ENCODE peak calls at places on chromosome 6, in eight cellular contexts. C is stimulated activated CD4-positive, alpha-beta T cell treated with anti-CD3 and anti-CD28 coated beads, Interleukin-2, amount 100 ng/mL, for 48 hours; A is T1000; V is activated CD4-positive, alpha-beta memory T cell treated with anti-CD3 and anti-CD28 coated beads, Interleukin-2, amount 10 ng/mL, durations not matched to agents 7 days and 5 days; G is activated CD8-positive, alpha-beta memory T cell treated with anti-CD3 and anti-CD28 coated beads for 48 hours; M is activated T-helper 1 cell treated with anti-CD3 and anti-CD28 coated beads, Interleukin-2, amount 50 U/mL, for 16 hours; K is Kasumi-1; J is RWPE1. I is an unnamed sample.

GRCh38 chr6:113649276-113649675 is 207.9 kb upstream of the MARCKS start:
- DNase-seq in V (no peak), M (no peak), J (no peak), G (no peak), K (peak), A (no peak), C (no peak), I (no peak)

GRCh38 chr6:130852844-130853554 is 25.8 kb downstream of the SMLR1 start:
- DNase-seq in J (no peak), K (no peak), G (no peak), V (no peak), C (no peak), A (no peak), M (no peak), I (no peak)

GRCh38 chr6:169158182-169158573 is 95.5 kb downstream of the THBS2 start:
- DNase-seq in C (no peak), A (no peak), J (no peak), K (no peak), M (no peak), G (no peak), V (no peak), I (no peak)

GRCh38 chr6:16236009-16236501 is 2.3 kb upstream of the GMPR start:
- DNase-seq in M (no peak), G (no peak), C (no peak), A (no peak), V (no peak), J (no peak), K (no peak), I (no peak)

GRCh38 chr6:30322527-30323501 is 3.9 kb upstream of the TRIM39 start:
- DNase-seq in G (no peak), K (no peak), J (no peak), A (peak), C (peak), V (no peak), M (no peak), I (peak)

GRCh38 chr6:36956111-36956820 is 1.7 kb downstream of the PI16 start:
- DNase-seq in V (no peak), J (peak), A (no peak), K (no peak), G (no peak), C (no peak), M (no peak), I (no peak)

GRCh38 chr6:19327684-19328083 is 509.5 kb upstream of the ID4 start:
- DNase-seq in A (no peak), C (no peak), J (no peak), K (no peak), M (no peak), V (no peak), G (no peak), I (no peak)

GRCh38 chr6:123808556-123808955 is 4.9 kb downstream of the NKAIN2 start:
- DNase-seq in M (no peak), K (no peak), G (no peak), J (peak), C (no peak), V (no peak), A (no peak), I (peak)

GRCh38 chr6:105526198-105526872 is 123.5 kb upstream of the PREP start:
- DNase-seq in C (no peak), J (no peak), G (no peak), K (no peak), V (no peak), A (no peak), M (no peak), I (no peak)

GRCh38 chr6:155883334-155883731 is 427.7 kb upstream of the NOX3 start:
- DNase-seq in V (no peak), C (no peak), A (no peak), K (no peak), M (no peak), G (no peak), J (no peak), I (no peak)

GRCh38 chr6:123316733-123317323 is 319.9 kb downstream of the TRDN start:
- DNase-seq in M (no peak), V (no peak), A (no peak), K (peak), J (peak), C (no peak), G (no peak), I (peak)

GRCh38 chr6:10237284-10238043 is 177.4 kb downstream of the TFAP2A start:
- DNase-seq in A (no peak), M (no peak), V (no peak), G (no peak), K (no peak), J (peak), C (no peak), I (no peak)

GRCh38 chr6:66289889-66290288 is 582.9 kb upstream of the EYS start:
- DNase-seq in V (no peak), J (no peak), M (no peak), G (no peak), K (no peak), C (no peak), A (no peak), I (peak)

GRCh38 chr6:11869656-11870340 is 91.2 kb upstream of the ADTRP start:
- DNase-seq in K (no peak), C (no peak), M (no peak), V (no peak), A (no peak), G (no peak), J (no peak), I (no peak)

GRCh38 chr6:130494745-130495144 is 128.9 kb downstream of the TMEM200A start:
- DNase-seq in V (no peak), G (no peak), K (no peak), C (no peak), M (no peak), J (no peak), A (no peak), I (no peak)

GRCh38 chr6:167811040-167811439 is 15.7 kb upstream of the AFDN start:
- DNase-seq in C (no peak), J (no peak), G (no peak), V (no peak), M (no peak), K (no peak), A (no peak), I (no peak)

GRCh38 chr6:33632603-33633039 is 11.5 kb downstream of the ITPR3 start:
- DNase-seq in G (peak), K (peak), M (peak), A (no peak), C (peak), J (no peak), V (peak), I (peak)

GRCh38 chr6:1574895-1575212 is 34.9 kb upstream of the FOXC1 start:
- DNase-seq in A (no peak), J (no peak), M (no peak), V (no peak), C (no peak), G (no peak), K (no peak), I (no peak)

GRCh38 chr6:115969930-115970273 is 90.8 kb downstream of the FRK start:
- DNase-seq in J (no peak), K (no peak), V (no peak), G (no peak), A (no peak), C (no peak), M (no peak), I (no peak)

GRCh38 chr6:26454641-26455040 is 3.1 kb upstream of the BTN2A1 start:
- DNase-seq in M (no peak), C (no peak), J (no peak), V (no peak), K (no peak), A (no peak), G (no peak), I (no peak)

GRCh38 chr6:57127763-57128162 is 37.8 kb downstream of the ZNF451 start:
- DNase-seq in A (no peak), J (no peak), M (no peak), K (no peak), G (no peak), V (no peak), C (no peak), I (no peak)

GRCh38 chr6:35590622-35591066 is 77.9 kb upstream of the TULP1 start:
- DNase-seq in M (no peak), C (no peak), K (no peak), J (no peak), A (no peak), V (no peak), G (no peak), I (no peak)

GRCh38 chr6:83853178-83853967 is at the start of gene RIPPLY2:
- DNase-seq in K (no peak), G (no peak), C (no peak), A (peak), M (no peak), V (no peak), J (no peak), I (peak)

GRCh38 chr6:53032853-53033252 is 32.4 kb upstream of the FBXO9 start:
- DNase-seq in A (no peak), J (no peak), V (no peak), C (no peak), G (no peak), K (no peak), M (no peak), I (no peak)

GRCh38 chr6:91633374-91634184 is 1046.7 kb upstream of the MAP3K7 start:
- DNase-seq in M (no peak), K (no peak), G (no peak), J (no peak), V (no peak), A (no peak), C (no peak), I (peak)

GRCh38 chr6:89970609-89971337 is 76.5 kb downstream of the GJA10 start:
- DNase-seq in M (no peak), C (no peak), J (peak), A (no peak), K (peak), G (no peak), V (no peak), I (peak)